ENCODE peak calls at places on chromosomes 5 and 9, in five cellular contexts. Z, L, G, O and J are unnamed samples.

GRCh38 chr5:44935262-44935661 is 126.5 kb downstream of the MRPS30 start:
- DNase-seq in Z (no peak), L (no peak), G (no peak), O (no peak), J (no peak)

GRCh38 chr5:6899215-6899614 is 186.0 kb downstream of the TENT4A start:
- DNase-seq in Z (no peak), L (no peak), G (no peak), O (no peak), J (no peak)

GRCh38 chr9:127192744-127193143 is 70.3 kb upstream of the ANGPTL2 start:
- DNase-seq in Z (no peak), L (no peak), G (no peak), O (no peak), J (peak)

GRCh38 chr5:38382898-38383297 is 124.5 kb downstream of the EGFLAM start:
- DNase-seq in Z (peak), L (peak), G (peak), O (peak), J (peak)

GRCh38 chr5:170896779-170897178 is 35.0 kb downstream of the RANBP17 start:
- DNase-seq in Z (no peak), L (peak), G (no peak), O (no peak), J (peak)

GRCh38 chr9:134965421-134965820 is 47.7 kb upstream of the FCN1 start:
- DNase-seq in Z (no peak), L (no peak), G (no peak), O (no peak), J (no peak)

GRCh38 chr5:168366124-168366523 is 74.7 kb downstream of the WWC1 start:
- DNase-seq in Z (no peak), L (no peak), G (no peak), O (no peak), J (no peak)

GRCh38 chr9:131661954-131662621 is 77.8 kb downstream of the RAPGEF1 start:
- DNase-seq in Z (peak), L (no peak), G (no peak), O (no peak), J (no peak)

GRCh38 chr5:67702008-67702407 is 505.4 kb upstream of the CD180 start:
- DNase-seq in Z (no peak), L (no peak), G (no peak), O (no peak), J (no peak)

GRCh38 chr5:125559296-125559695 is 812.9 kb upstream of the ZNF608 start:
- DNase-seq in Z (no peak), L (peak), G (no peak), O (no peak), J (no peak)

GRCh38 chr5:179243333-179243732 is 101.9 kb downstream of the ADAMTS2 start:
- DNase-seq in Z (no peak), L (peak), G (no peak), O (no peak), J (peak)

GRCh38 chr9:124818431-124819281 is 34.6 kb upstream of the WDR38 start:
- DNase-seq in Z (peak), L (peak), G (no peak), O (peak), J (no peak)

GRCh38 chr9:98047002-98047401 is 9.5 kb upstream of the NANS start:
- DNase-seq in Z (peak), L (no peak), G (no peak), O (no peak), J (no peak)

GRCh38 chr9:1050125-1050895 is at the start of gene DMRT2:
- DNase-seq in Z (peak), L (no peak), G (no peak), O (no peak), J (peak)

GRCh38 chr9:1051286-1052118 is 1.3 kb downstream of the DMRT2 start:
- DNase-seq in Z (peak), L (peak), G (no peak), O (no peak), J (peak)

GRCh38 chr9:1052908-1053590 is 2.9 kb downstream of the DMRT2 start:
- DNase-seq in Z (no peak), L (no peak), G (no peak), O (no peak), J (no peak)

GRCh38 chr9:1053848-1054365 is 3.8 kb downstream of the DMRT2 start:
- DNase-seq in Z (no peak), L (no peak), G (no peak), O (no peak), J (no peak)

DNA sequence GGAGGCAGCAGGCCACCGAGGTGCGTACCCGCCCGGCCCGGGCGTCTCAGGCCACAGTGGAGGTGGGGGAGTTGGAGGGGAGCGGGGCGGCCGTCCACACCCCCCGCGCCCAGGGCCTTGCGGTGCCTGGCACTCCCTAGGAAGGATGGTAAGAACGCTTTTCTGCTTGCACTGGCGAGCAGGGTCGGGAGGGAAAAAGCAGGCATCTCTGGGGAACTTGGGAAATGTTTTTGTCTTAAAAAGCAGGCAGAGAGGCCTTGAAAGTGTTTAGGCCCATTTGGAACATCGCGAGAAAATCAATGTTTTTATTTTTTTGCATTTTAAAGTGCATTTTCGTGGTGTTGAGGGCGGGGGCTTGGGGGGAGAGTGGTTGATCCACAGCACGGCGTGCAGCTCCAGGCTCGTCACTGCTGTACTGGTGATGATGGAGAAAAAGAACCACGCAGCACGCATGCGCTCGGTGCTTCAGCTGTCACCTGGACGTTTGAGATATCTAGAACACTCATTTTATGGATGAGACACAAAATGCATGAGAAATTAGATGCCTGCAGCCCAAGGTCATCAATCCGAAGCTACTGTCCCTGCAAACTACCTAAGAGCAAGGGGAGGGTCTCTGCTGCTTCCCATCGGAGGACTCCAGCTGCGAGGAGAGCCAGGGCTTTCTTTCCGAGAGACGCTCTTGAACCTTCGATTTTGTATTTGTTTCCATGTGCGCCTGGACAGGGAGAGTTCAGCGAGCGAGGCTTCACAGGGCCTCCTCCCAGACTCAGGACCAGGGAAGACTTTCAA is 2.2 kb downstream of the DMRT2 start:
- DNase-seq in Z (no peak), L (no peak), G (no peak), O (no peak), J (peak)
- TF ChIP-seq CTCF in Z (no peak), L (no peak), G (no peak), O (no peak), J (no peak)

GRCh38 chr5:31196309-31196708 is 2.8 kb downstream of the CDH6 start:
- DNase-seq in Z (no peak), L (peak), G (no peak), O (no peak), J (no peak)
- TF ChIP-seq CTCF in Z (no peak), L (peak), G (peak), O (no peak), J (no peak)

DNA sequence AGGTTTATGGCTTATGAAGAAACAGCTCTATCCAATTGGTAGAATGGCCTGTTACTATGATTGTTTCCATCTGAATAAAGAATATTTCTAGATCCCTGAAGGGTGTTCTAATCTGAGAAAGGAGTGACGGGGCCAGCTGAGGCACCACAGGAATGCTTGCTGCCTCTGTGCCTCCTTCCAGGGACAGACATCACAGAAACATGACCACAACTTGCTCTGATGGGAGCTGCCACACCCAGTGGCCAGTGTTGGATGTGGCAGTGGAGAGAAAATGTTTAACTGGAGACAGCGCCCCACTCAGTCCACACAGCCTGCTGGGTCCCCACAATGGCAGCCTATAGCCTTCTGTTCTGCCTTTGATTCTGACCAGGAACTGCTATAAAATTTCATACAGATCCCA is 38.6 kb upstream of the TESK1 start:
- DNase-seq in Z (no peak), L (no peak), G (no peak), O (no peak), J (no peak)
- TF ChIP-seq CTCF in Z (no peak), L (no peak), G (no peak), O (no peak), J (no peak)

DNA sequence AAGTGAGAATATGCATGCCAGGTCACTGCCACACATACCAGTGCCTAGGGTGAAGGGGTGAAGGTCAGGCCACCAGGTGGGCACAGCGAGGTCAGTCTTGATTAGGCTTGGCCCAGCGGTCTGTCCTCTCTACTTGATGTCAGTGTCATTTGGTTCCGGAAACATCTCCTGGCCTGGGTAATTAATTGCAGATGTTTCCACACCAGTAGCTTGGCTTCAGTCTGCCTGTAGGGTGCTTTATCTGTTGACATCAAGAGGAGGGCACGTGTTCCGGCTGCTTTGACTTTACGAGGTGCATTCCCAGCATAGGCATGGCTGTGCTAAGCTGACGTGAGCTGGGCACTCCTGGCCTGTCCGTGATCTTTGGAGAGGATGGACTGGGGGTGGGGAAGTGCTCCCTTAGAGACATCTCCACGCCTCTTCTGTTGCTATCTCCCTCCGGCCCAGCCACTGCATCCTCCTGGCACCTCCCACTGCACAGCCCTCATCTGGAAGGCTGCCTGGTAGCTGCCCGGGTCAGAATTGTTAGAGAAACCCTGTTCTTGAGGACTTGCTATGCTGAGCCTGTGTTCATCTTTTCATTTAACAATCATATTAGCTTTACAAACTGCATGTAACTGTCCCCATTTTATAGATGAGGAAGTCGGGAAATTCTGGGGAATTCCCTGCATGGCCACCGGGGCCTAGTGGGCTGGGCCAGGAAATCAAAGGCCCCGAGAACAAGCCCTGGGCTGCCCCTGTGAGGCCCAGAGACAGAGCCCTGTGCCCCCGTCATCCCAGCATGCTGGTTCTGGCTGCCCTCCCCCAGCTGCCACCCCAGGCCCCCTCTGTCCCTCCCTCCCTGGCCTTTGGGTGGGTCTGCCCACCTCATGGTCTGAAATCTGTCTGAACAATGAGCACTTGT is 29.1 kb downstream of the JADE2 start:
- DNase-seq in Z (peak), L (peak), G (no peak), O (peak), J (no peak)
- TF ChIP-seq CTCF in Z (no peak), L (no peak), G (no peak), O (no peak), J (no peak)

GRCh38 chr9:95116002-95116819 is 201.3 kb downstream of the FANCC start:
- DNase-seq in Z (no peak), L (no peak), G (no peak), O (no peak), J (no peak)
- TF ChIP-seq CTCF in Z (no peak), L (peak), G (peak), O (no peak), J (no peak)

GRCh38 chr5:134524219-134524825 is 1.1 kb upstream of the JADE2 start:
- DNase-seq in Z (peak), L (peak), G (peak), O (peak), J (peak)
- TF ChIP-seq CTCF in Z (no peak), L (no peak), G (no peak), O (no peak), J (no peak)

GRCh38 chr5:80124519-80124918 is 89.4 kb downstream of the THBS4 start:
- DNase-seq in Z (no peak), L (no peak), G (no peak), O (no peak), J (no peak)

GRCh38 chr5:80124111-80124510 is 89.0 kb downstream of the THBS4 start:
- DNase-seq in Z (no peak), L (no peak), G (no peak), O (no peak), J (no peak)

GRCh38 chr5:80125022-80125961 is 90.1 kb downstream of the THBS4 start:
- DNase-seq in Z (no peak), L (no peak), G (no peak), O (no peak), J (no peak)

GRCh38 chr5:80127037-80127642 is 92.0 kb downstream of the THBS4 start:
- DNase-seq in Z (no peak), L (no peak), G (no peak), O (no peak), J (no peak)

DNA sequence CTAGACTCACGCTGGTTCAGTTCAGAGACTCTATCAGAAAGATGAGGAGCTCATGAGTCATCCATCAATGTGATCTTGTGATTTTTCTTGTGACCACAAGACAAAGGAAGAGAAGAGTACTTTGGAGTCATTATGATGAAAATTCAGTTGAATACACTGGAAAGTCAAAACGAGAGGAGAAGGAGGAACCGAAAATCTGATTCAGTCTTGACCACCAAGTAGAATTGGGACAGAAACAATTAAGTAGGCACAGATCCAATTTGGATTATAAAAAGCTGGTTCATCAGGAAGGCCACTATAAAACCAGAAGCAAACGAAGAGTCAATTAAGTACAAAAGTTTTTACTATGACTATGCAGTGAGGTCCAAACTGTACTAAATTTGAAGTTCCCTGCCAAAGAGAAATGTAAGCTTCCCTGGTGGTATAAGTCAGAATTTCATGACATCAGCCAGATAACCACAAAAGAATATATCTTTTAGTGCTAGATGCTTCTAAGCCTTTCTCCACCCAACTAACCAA is 90.9 kb downstream of the THBS4 start:
- DNase-seq in Z (peak), L (no peak), G (no peak), O (no peak), J (no peak)
- TF ChIP-seq CTCF in Z (peak), L (no peak), G (peak), O (no peak), J (peak)

DNA sequence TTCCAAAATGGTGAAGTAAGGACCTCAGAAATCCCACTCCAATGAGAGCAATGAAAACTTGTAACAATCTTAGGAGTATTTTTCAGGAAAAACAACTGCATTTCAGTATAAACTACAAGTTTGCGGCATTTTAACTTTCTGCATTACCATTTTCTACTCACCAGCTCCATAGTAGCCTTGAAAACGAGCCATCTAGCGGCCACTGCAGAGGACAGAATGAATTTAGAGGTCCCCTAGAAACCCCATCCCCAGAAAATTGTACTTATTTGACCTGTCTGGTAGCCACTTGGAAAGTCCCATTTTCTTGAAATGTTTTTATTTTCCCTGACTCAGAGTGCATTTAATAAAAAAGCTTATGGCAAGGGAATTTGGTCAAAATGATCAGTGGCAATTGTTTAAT is 205.4 kb upstream of the ITGA1 start:
- DNase-seq in Z (no peak), L (no peak), G (no peak), O (no peak), J (no peak)
- TF ChIP-seq CTCF in Z (no peak), L (no peak), G (no peak), O (no peak), J (no peak)

DNA sequence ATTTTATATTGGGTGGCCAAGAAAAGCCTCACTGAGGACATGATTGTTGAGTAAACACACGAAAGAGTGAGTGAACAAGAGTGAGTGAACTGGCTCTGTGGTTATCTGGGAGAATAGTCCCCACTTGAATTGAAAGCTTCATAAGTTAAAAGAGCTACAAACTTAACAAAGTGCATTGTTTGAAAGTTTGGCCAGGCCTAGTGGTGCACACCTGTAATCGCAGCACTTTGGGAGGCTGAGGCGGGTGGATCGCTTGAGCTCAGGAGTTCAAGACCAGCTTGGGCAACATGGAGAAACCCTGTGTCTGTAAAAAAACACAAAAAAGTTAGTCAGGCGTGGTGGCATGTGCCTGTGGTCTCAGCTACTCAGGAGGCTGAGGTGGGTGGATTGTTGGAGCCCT is 26.9 kb downstream of the SMC2 start:
- DNase-seq in Z (no peak), L (no peak), G (no peak), O (no peak), J (no peak)
- TF ChIP-seq CTCF in Z (no peak), L (no peak), G (no peak), O (no peak), J (no peak)